ENCODE peak calls at places on chromosomes 5 and 9, in eight cellular contexts. J, B, W, Z, T, U, K and L are unnamed samples.

GRCh38 chr5:17224858-17225436 is 7.5 kb downstream of the BASP1 start:
- DNase-seq in J (no peak), B (no peak), W (no peak), Z (no peak), T (no peak), U (no peak), K (no peak), L (peak; percentile 57)

GRCh38 chr5:15885156-15885555 is 294.4 kb downstream of the MARCHF11 start:
- DNase-seq in J (no peak), B (no peak), W (no peak), Z (no peak), T (no peak), U (no peak), K (no peak), L (peak; percentile 85)

GRCh38 chr9:138115506-138115905 is 237.9 kb downstream of the CACNA1B start:
- DNase-seq in J (no peak), B (no peak), W (no peak), Z (no peak), T (no peak), U (peak; percentile 34), K (peak; percentile 21), L (no peak)

GRCh38 chr9:109179801-109180523 is 12.9 kb upstream of the FRRS1L start:
- DNase-seq in J (no peak), B (no peak), W (no peak), Z (no peak), T (no peak), U (no peak), K (no peak), L (no peak)

GRCh38 chr5:66015296-66015960 is 89.1 kb downstream of the ERBIN start:
- DNase-seq in J (no peak), B (no peak), W (no peak), Z (no peak), T (no peak), U (no peak), K (no peak), L (no peak)

GRCh38 chr5:81545911-81546310 is 152.0 kb upstream of the ACOT12 start:
- DNase-seq in J (peak; percentile 7), B (no peak), W (no peak), Z (no peak), T (no peak), U (no peak), K (no peak), L (no peak)

GRCh38 chr5:39919876-39920275 is 495.1 kb upstream of the DAB2 start:
- DNase-seq in J (no peak), B (no peak), W (no peak), Z (no peak), T (no peak), U (no peak), K (no peak), L (no peak)

GRCh38 chr9:27541740-27542139 is 12.1 kb upstream of the MOB3B start:
- DNase-seq in J (no peak), B (no peak), W (no peak), Z (no peak), T (no peak), U (no peak), K (no peak), L (no peak)

GRCh38 chr5:129973716-129974426 is 69.6 kb downstream of the CHSY3 start:
- DNase-seq in J (no peak), B (no peak), W (no peak), Z (no peak), T (no peak), U (no peak), K (no peak), L (peak; percentile 8)

GRCh38 chr5:6732634-6733410 is 19.6 kb downstream of the TENT4A start:
- DNase-seq in J (no peak), B (no peak), W (no peak), Z (no peak), T (no peak), U (peak; percentile 78), K (no peak), L (peak; percentile 25)

GRCh38 chr9:131800885-131801284 is 61.0 kb upstream of the RAPGEF1 start:
- DNase-seq in J (no peak), B (no peak), W (no peak), Z (no peak), T (no peak), U (no peak), K (no peak), L (no peak)

GRCh38 chr5:60507687-60508086 is 192.3 kb downstream of the DEPDC1B start:
- DNase-seq in J (no peak), B (no peak), W (no peak), Z (no peak), T (no peak), U (no peak), K (no peak), L (no peak)

GRCh38 chr9:107782789-107783188 is 293.2 kb upstream of the KLF4 start:
- DNase-seq in J (no peak), B (no peak), W (no peak), Z (no peak), T (no peak), U (no peak), K (no peak), L (no peak)

GRCh38 chr9:13810510-13810909 is 503.4 kb downstream of the NFIB start:
- DNase-seq in J (no peak), B (peak; percentile 32), W (no peak), Z (no peak), T (no peak), U (no peak), K (no peak), L (no peak)

GRCh38 chr5:101942321-101942882 is 353.7 kb downstream of the SLCO4C1 start:
- DNase-seq in J (peak; percentile 66), B (no peak), W (no peak), Z (peak; percentile 13), T (no peak), U (no peak), K (peak; percentile 39), L (peak; percentile 52)

GRCh38 chr9:89171693-89172092 is 6.9 kb downstream of the SHC3 start:
- DNase-seq in J (no peak), B (no peak), W (no peak), Z (no peak), T (no peak), U (no peak), K (no peak), L (peak; percentile 12)

GRCh38 chr9:720239-720881 is 121.1 kb upstream of the DMRT1 start:
- DNase-seq in J (peak; percentile 34), B (no peak), W (no peak), Z (no peak), T (no peak), U (no peak), K (no peak), L (no peak)
- H3K4me3 ChIP-seq in J (no peak overlapping the region), B (no peak overlapping the region), W (no peak overlapping the region), Z (no peak overlapping the region), T (no peak overlapping the region), U (peak overlapping the region; percentile 2), K (no peak overlapping the region), L (no peak overlapping the region)

DNA sequence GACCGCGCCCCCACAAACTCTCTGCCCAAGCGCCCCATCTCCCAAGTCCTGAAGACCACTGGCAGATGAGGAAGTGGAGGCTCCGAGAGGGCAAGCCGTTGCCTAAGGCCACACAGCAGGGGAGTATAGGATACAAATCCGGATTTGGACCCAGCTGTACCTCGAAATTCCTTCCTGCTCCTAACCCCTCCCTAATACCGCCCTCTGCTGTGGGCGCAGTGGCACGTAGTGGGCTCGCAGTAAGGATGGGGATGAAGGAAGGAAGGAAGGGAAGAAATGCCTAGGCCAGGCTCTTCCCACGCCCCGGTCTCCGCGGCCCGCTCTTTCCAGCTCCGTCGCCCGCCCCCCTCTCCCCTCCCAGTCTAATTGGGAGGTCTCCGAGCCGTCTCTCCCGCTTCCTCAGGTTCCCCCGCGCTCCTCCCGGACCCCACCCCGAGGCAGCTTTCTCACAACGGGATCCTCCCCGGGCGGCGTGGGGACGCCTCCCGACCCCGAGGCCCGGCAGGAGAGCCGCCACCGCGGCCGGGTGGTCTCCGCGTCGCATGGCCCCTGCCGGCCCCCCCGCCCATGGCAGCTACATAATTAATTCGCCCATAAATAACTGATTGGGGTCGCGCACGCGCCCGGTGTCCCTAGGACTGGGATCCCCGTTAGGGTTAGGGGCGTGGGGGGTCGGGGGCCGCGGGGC is 138.9 kb downstream of the C9orf50 start:
- DNase-seq in J (peak; percentile 48), B (no peak), W (peak; percentile 57), Z (peak; percentile 36), T (peak; percentile 68), U (peak; percentile 83), K (no peak), L (no peak)
- TF ChIP-seq CTCF in J (peak; percentile 25), B (peak; percentile 15), W (no peak), Z (peak; percentile 15), T (peak; percentile 30), U (no peak), K (no peak), L (peak; percentile 39)

DNA sequence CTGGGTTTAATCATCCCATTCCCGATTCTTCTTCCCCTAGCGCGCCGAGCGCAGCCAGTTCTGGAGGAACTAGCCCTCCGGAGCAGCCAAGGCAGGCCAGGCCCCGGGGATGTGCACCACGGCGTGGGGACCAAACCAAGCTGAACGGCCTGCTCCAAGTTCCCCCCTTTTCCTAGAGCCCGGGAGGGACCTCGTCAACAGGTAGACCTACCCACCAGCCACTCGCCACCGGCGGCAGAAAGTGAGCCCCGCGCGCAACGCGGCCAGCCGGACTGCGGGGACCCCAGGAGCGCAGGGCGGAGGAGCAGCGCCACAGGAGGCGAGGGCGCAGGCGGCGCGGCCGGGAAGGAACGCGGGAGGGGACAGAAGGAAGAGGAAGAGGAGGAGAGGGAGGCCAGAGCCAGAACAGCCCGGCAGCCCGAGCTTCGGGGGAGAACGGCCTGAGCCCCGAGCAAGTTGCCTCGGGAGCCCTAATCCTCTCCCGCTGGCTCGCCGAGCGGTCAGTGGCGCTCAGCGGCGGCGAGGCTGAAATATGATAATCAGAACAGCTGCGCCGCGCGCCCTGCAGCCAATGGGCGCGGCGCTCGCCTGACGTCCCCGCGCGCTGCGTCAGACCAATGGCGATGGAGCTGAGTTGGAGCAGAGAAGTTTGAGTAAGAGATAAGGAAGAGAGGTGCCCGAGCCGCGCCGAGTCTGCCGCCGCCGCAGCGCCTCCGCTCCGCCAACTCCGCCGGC is at the start of gene ISL1:
- DNase-seq in J (peak; percentile 97), B (peak; percentile 56), W (no peak), Z (no peak), T (peak; percentile 23), U (peak; percentile 63), K (peak; percentile 84), L (peak; percentile 79)
- H3K27me3 ChIP-seq in J (peaks cover 99% of the 10 kb centered on the region), B (peaks cover 97% of the 10 kb centered on the region), W (peaks cover 65% of the 10 kb centered on the region), Z (no peaks in the 10 kb centered on the region), T (peaks cover 86% of the 10 kb centered on the region), U (peaks cover 92% of the 10 kb centered on the region), K (no peaks in the 10 kb centered on the region), L (peaks cover 1% of the 10 kb centered on the region)

GRCh38 chr5:169081008-169081724 is 219.8 kb downstream of the SLIT3 start:
- DNase-seq in J (no peak), B (no peak), W (no peak), Z (no peak), T (no peak), U (no peak), K (no peak), L (no peak)

GRCh38 chr5:169083394-169084018 is 217.4 kb downstream of the SLIT3 start:
- DNase-seq in J (no peak), B (no peak), W (no peak), Z (no peak), T (no peak), U (no peak), K (no peak), L (no peak)

GRCh38 chr5:169084775-169085566 is 216.0 kb downstream of the SLIT3 start:
- DNase-seq in J (peak; percentile 24), B (no peak), W (no peak), Z (no peak), T (no peak), U (no peak), K (no peak), L (no peak)

GRCh38 chr5:169079697-169080096 is 221.2 kb downstream of the SLIT3 start:
- DNase-seq in J (no peak), B (no peak), W (no peak), Z (no peak), T (no peak), U (no peak), K (no peak), L (no peak)

GRCh38 chr5:169080352-169080938 is 220.5 kb downstream of the SLIT3 start:
- DNase-seq in J (no peak), B (no peak), W (no peak), Z (no peak), T (no peak), U (no peak), K (no peak), L (peak; percentile 22)
- H3K4me3 ChIP-seq in J (no peak overlapping the region), B (no peak overlapping the region), W (no peak overlapping the region), Z (no peak overlapping the region), T (no peak overlapping the region), U (no peak overlapping the region), K (no peak overlapping the region), L (no peak overlapping the region)